ENCODE peak calls at places on chromosomes 12 and 14, in eight cellular contexts. One of them, this sample, is unnamed. For H3K4me1, the result is how much of the 10 kb centered on the place peaks cover.

GRCh38 chr12:24768415-24768814 is 180.5 kb downstream of the BCAT1 start:
- DNase-seq in upper lobe of right lung: no peak
- DNase-seq in IMR-90: no peak
- DNase-seq in lower lobe of right lung: no peak
- DNase-seq in gastrocnemius medialis: no peak
- DNase-seq in aorta: no peak
- DNase-seq in right cardiac atrium: no peak
- DNase-seq in psoas muscle: no peak
- DNase-seq in this sample: no peak

GRCh38 chr12:92502417-92503028 is 200.3 kb upstream of the PLEKHG7 start:
- DNase-seq in lower lobe of right lung: no peak
- DNase-seq in upper lobe of right lung: no peak
- DNase-seq in aorta: no peak
- DNase-seq in IMR-90: no peak
- DNase-seq in psoas muscle: no peak
- DNase-seq in right cardiac atrium: no peak
- DNase-seq in gastrocnemius medialis: no peak
- DNase-seq in this sample: peak

GRCh38 chr14:100239200-100239839 is 376 bp downstream of the YY1 start:
- DNase-seq in upper lobe of right lung: peak
- DNase-seq in gastrocnemius medialis: peak
- DNase-seq in psoas muscle: peak
- DNase-seq in IMR-90: no peak
- DNase-seq in aorta: peak
- DNase-seq in right cardiac atrium: peak
- DNase-seq in lower lobe of right lung: peak
- DNase-seq in this sample: no peak

GRCh38 chr12:15227004-15227679 is 5.9 kb upstream of the RERG start:
- DNase-seq in psoas muscle: peak
- DNase-seq in IMR-90: peak
- DNase-seq in lower lobe of right lung: peak
- DNase-seq in gastrocnemius medialis: peak
- DNase-seq in aorta: peak
- DNase-seq in right cardiac atrium: peak
- DNase-seq in upper lobe of right lung: no peak
- DNase-seq in this sample: no peak

GRCh38 chr12:27733052-27733656 is 22.5 kb downstream of the MRPS35 start:
- DNase-seq in lower lobe of right lung: no peak
- DNase-seq in aorta: no peak
- DNase-seq in gastrocnemius medialis: no peak
- DNase-seq in upper lobe of right lung: no peak
- DNase-seq in right cardiac atrium: no peak
- DNase-seq in IMR-90: peak
- DNase-seq in psoas muscle: no peak
- DNase-seq in this sample: peak

GRCh38 chr14:99035712-99036593 is 236.0 kb downstream of the BCL11B start:
- DNase-seq in right cardiac atrium: peak
- DNase-seq in lower lobe of right lung: peak
- DNase-seq in aorta: peak
- DNase-seq in gastrocnemius medialis: peak
- DNase-seq in upper lobe of right lung: peak
- DNase-seq in IMR-90: peak
- DNase-seq in psoas muscle: peak
- DNase-seq in this sample: no peak

GRCh38 chr12:117489671-117490070 is 128.2 kb upstream of the NOS1 start:
- DNase-seq in IMR-90: no peak
- DNase-seq in upper lobe of right lung: no peak
- DNase-seq in right cardiac atrium: no peak
- DNase-seq in aorta: no peak
- DNase-seq in psoas muscle: no peak
- DNase-seq in gastrocnemius medialis: peak
- DNase-seq in lower lobe of right lung: no peak
- DNase-seq in this sample: no peak

GRCh38 chr12:63068857-63069442 is 82.1 kb downstream of the AVPR1A start:
- DNase-seq in aorta: no peak
- DNase-seq in gastrocnemius medialis: no peak
- DNase-seq in upper lobe of right lung: no peak
- DNase-seq in lower lobe of right lung: no peak
- DNase-seq in right cardiac atrium: no peak
- DNase-seq in psoas muscle: no peak
- DNase-seq in IMR-90: peak
- DNase-seq in this sample: no peak

GRCh38 chr14:95062220-95062619 is 95.1 kb downstream of the DICER1 start:
- DNase-seq in aorta: no peak
- DNase-seq in IMR-90: no peak
- DNase-seq in upper lobe of right lung: peak
- DNase-seq in right cardiac atrium: no peak
- DNase-seq in psoas muscle: no peak
- DNase-seq in gastrocnemius medialis: no peak
- DNase-seq in lower lobe of right lung: no peak
- DNase-seq in this sample: no peak

GRCh38 chr12:40988831-40989230 is 199.3 kb upstream of the PDZRN4 start:
- DNase-seq in right cardiac atrium: no peak
- DNase-seq in IMR-90: no peak
- DNase-seq in gastrocnemius medialis: no peak
- DNase-seq in upper lobe of right lung: no peak
- DNase-seq in lower lobe of right lung: no peak
- DNase-seq in aorta: no peak
- DNase-seq in psoas muscle: no peak
- DNase-seq in this sample: no peak

GRCh38 chr14:105385698-105386365 is 12.5 kb upstream of the TEX22 start:
- DNase-seq in right cardiac atrium: peak
- DNase-seq in psoas muscle: peak
- DNase-seq in IMR-90: no peak
- DNase-seq in gastrocnemius medialis: no peak
- DNase-seq in upper lobe of right lung: no peak
- DNase-seq in lower lobe of right lung: no peak
- DNase-seq in aorta: peak
- DNase-seq in this sample: no peak

GRCh38 chr12:17809206-17809605 is 280.8 kb downstream of the RERGL start:
- DNase-seq in aorta: no peak
- DNase-seq in IMR-90: no peak
- DNase-seq in psoas muscle: no peak
- DNase-seq in lower lobe of right lung: no peak
- DNase-seq in upper lobe of right lung: no peak
- DNase-seq in right cardiac atrium: no peak
- DNase-seq in gastrocnemius medialis: no peak
- DNase-seq in this sample: no peak

GRCh38 chr14:71113376-71113775 is 206.1 kb downstream of the PCNX1 start:
- DNase-seq in upper lobe of right lung: no peak
- DNase-seq in gastrocnemius medialis: no peak
- DNase-seq in IMR-90: peak
- DNase-seq in lower lobe of right lung: no peak
- DNase-seq in aorta: no peak
- DNase-seq in right cardiac atrium: no peak
- DNase-seq in psoas muscle: no peak
- DNase-seq in this sample: no peak

GRCh38 chr12:132824053-132824452 is 4.6 kb downstream of the GOLGA3 start:
- DNase-seq in right cardiac atrium: no peak
- DNase-seq in upper lobe of right lung: no peak
- DNase-seq in lower lobe of right lung: no peak
- DNase-seq in gastrocnemius medialis: no peak
- DNase-seq in psoas muscle: no peak
- DNase-seq in IMR-90: peak
- DNase-seq in aorta: no peak
- DNase-seq in this sample: no peak

GRCh38 chr14:61280092-61280525 is 1.0 kb downstream of the TMEM30B start:
- DNase-seq in IMR-90: no peak
- DNase-seq in aorta: no peak
- DNase-seq in right cardiac atrium: no peak
- DNase-seq in lower lobe of right lung: no peak
- DNase-seq in upper lobe of right lung: peak
- DNase-seq in gastrocnemius medialis: no peak
- DNase-seq in psoas muscle: no peak
- DNase-seq in this sample: peak

DNA sequence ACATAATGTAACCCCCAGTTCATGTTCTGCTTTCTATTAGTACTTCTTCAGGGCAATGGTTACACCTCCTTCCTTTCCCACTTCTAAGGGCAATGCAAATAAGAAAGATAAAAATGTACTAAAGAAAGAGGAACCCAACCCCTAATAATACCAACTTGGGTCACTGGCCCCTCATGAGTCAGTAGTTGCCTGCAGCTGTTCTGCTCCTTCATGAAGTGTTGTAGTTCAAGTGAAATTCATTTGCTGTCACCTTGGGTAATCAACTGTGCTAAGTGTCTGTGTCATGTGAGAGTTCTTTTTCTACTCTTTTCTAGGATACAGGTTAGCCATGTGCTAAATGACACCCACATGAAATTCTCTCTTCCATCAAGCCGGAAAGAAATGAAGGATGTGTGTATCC is 91.8 kb downstream of the PLXNC1 start:
- DNase-seq in IMR-90: no peak
- DNase-seq in upper lobe of right lung: no peak
- DNase-seq in lower lobe of right lung: no peak
- DNase-seq in right cardiac atrium: no peak
- DNase-seq in gastrocnemius medialis: no peak
- DNase-seq in psoas muscle: no peak
- DNase-seq in aorta: no peak
- DNase-seq in this sample: no peak
- H3K27ac ChIP-seq in IMR-90: no peak
- H3K27ac ChIP-seq in upper lobe of right lung: no peak
- H3K27ac ChIP-seq in lower lobe of right lung: no peak
- H3K27ac ChIP-seq in right cardiac atrium: no peak
- H3K27ac ChIP-seq in gastrocnemius medialis: no peak
- H3K27ac ChIP-seq in psoas muscle: no peak
- H3K27ac ChIP-seq in aorta: no peak
- H3K27ac ChIP-seq in this sample: no peak

GRCh38 chr14:88386395-88386794 is 938 bp downstream of the SPATA7 start:
- DNase-seq in upper lobe of right lung: no peak
- DNase-seq in right cardiac atrium: no peak
- DNase-seq in aorta: no peak
- DNase-seq in IMR-90: no peak
- DNase-seq in lower lobe of right lung: no peak
- DNase-seq in gastrocnemius medialis: no peak
- DNase-seq in psoas muscle: no peak
- DNase-seq in this sample: no peak

GRCh38 chr14:88388741-88389282 is 3.4 kb downstream of the SPATA7 start:
- DNase-seq in lower lobe of right lung: no peak
- DNase-seq in psoas muscle: no peak
- DNase-seq in upper lobe of right lung: no peak
- DNase-seq in aorta: no peak
- DNase-seq in right cardiac atrium: no peak
- DNase-seq in gastrocnemius medialis: no peak
- DNase-seq in IMR-90: no peak
- DNase-seq in this sample: no peak

GRCh38 chr14:88385212-88386101 is at the start of gene SPATA7:
- DNase-seq in right cardiac atrium: peak
- DNase-seq in upper lobe of right lung: peak
- DNase-seq in psoas muscle: peak
- DNase-seq in lower lobe of right lung: peak
- DNase-seq in IMR-90: peak
- DNase-seq in gastrocnemius medialis: peak
- DNase-seq in aorta: peak
- DNase-seq in this sample: peak

GRCh38 chr14:88380405-88380804 is 5.1 kb upstream of the SPATA7 start:
- DNase-seq in lower lobe of right lung: no peak
- DNase-seq in IMR-90: peak
- DNase-seq in psoas muscle: no peak
- DNase-seq in upper lobe of right lung: no peak
- DNase-seq in gastrocnemius medialis: no peak
- DNase-seq in right cardiac atrium: no peak
- DNase-seq in aorta: no peak
- DNase-seq in this sample: no peak

DNA sequence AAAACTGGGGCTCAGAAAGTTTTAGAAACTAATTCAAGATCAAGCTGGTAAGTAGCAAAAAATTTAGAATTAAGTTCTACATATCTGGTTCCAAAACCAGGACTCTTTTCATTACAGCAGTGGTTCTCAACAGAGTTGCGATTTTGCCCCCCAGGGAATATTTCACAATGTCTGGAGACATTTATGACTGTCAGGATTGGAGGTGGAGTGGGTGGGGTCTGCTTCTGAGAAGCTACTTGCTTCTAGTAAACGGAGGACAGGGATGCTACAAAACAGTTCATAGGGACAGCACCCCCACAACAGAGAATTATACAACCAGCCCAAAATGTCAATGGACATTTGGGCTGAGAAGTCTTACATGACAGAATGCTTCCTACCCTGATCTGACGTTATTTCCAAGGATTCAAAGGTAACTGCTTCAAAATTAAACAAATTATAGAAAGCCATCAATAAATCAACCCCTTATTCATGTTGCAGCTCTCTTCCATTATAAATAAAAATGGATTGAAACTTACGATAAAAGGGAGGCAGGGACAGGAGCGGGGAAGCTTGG is 728 bp upstream of the SPATA7 start:
- DNase-seq in aorta: no peak
- DNase-seq in psoas muscle: no peak
- DNase-seq in right cardiac atrium: peak
- DNase-seq in upper lobe of right lung: no peak
- DNase-seq in lower lobe of right lung: no peak
- DNase-seq in gastrocnemius medialis: no peak
- DNase-seq in IMR-90: no peak
- DNase-seq in this sample: peak
- H3K4me3 ChIP-seq in aorta: peak
- H3K4me3 ChIP-seq in psoas muscle: peak
- H3K4me3 ChIP-seq in right cardiac atrium: peak
- H3K4me3 ChIP-seq in upper lobe of right lung: peak
- H3K4me3 ChIP-seq in lower lobe of right lung: peak
- H3K4me3 ChIP-seq in gastrocnemius medialis: peak
- H3K4me3 ChIP-seq in IMR-90: peak
- H3K4me3 ChIP-seq in this sample: peak

GRCh38 chr12:116377194-116377735 is 99.8 kb upstream of the MED13L start:
- DNase-seq in aorta: no peak
- DNase-seq in lower lobe of right lung: no peak
- DNase-seq in IMR-90: no peak
- DNase-seq in psoas muscle: no peak
- DNase-seq in upper lobe of right lung: no peak
- DNase-seq in right cardiac atrium: no peak
- DNase-seq in gastrocnemius medialis: no peak
- DNase-seq in this sample: no peak
- H3K4me1 ChIP-seq in aorta: under half
- H3K4me1 ChIP-seq in lower lobe of right lung: under half
- H3K4me1 ChIP-seq in IMR-90: under half
- H3K4me1 ChIP-seq in psoas muscle: under half
- H3K4me1 ChIP-seq in upper lobe of right lung: under half
- H3K4me1 ChIP-seq in right cardiac atrium: under half
- H3K4me1 ChIP-seq in gastrocnemius medialis: under half
- H3K4me1 ChIP-seq in this sample: under half

DNA sequence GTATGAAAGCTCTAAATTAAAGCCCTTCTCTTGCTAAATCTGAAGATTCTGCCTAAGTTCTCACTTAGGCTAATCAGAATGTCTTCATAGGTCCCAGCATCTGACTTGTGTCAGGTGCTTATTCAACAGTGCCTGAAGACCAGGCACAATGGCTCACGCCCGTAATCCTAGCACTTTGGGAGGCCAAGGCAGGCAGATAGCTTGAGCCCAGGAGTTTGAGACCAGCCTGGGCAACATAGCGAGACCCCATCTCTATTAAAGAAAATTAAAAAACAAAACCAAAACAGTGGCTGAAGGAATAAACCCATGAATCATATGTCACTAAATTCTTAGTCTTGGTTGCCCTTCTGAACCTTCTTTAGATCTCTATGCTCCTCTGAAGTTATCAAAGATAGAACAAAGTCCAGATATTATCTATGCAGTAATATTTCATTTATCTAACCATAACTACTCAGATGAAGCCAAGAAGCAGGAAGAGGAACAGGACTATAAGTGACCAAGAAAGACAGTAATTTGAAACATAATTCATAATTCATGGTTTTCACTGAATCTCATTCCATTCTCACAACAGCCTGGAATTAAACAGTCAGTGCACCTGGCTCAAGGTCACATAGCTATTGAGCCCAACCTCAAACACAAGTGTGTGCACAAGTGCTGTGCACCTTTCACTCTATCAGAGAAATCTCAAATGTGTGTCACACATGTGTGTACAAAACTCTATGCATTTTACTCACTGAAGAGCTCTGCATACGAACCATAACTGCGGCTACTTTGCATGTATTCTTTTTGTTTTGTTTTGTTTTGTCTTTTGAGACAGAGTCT is 6.6 kb downstream of the SLC7A7 start:
- DNase-seq in psoas muscle: no peak
- DNase-seq in IMR-90: no peak
- DNase-seq in gastrocnemius medialis: no peak
- DNase-seq in right cardiac atrium: no peak
- DNase-seq in upper lobe of right lung: peak
- DNase-seq in lower lobe of right lung: no peak
- DNase-seq in aorta: no peak
- DNase-seq in this sample: no peak
- H3K27ac ChIP-seq in psoas muscle: no peak
- H3K27ac ChIP-seq in IMR-90: no peak
- H3K27ac ChIP-seq in gastrocnemius medialis: no peak
- H3K27ac ChIP-seq in right cardiac atrium: no peak
- H3K27ac ChIP-seq in upper lobe of right lung: no peak
- H3K27ac ChIP-seq in lower lobe of right lung: no peak
- H3K27ac ChIP-seq in aorta: no peak
- H3K27ac ChIP-seq in this sample: no peak

This sample was measured in CD4-positive, alpha-beta memory T cell.